ENCODE peak calls at places on chromosomes 11 and 22, in eight cellular contexts. One of them, this sample, is unnamed.

GRCh38 chr11:78350101-78350645 is 67.4 kb downstream of the GAB2 start:
- DNase-seq in Panc1: no peak
- DNase-seq in fibroblast of pulmonary artery: peak
- DNase-seq in testis: no peak
- DNase-seq in cardiac muscle cell: no peak
- DNase-seq in mammary epithelial cell: no peak
- DNase-seq in vagina: no peak
- DNase-seq in AG09309: no peak
- DNase-seq in this sample: no peak

GRCh38 chr22:22185217-22185616 is 59.4 kb upstream of the VPREB1 start:
- DNase-seq in Panc1: no peak
- DNase-seq in fibroblast of pulmonary artery: no peak
- DNase-seq in vagina: peak
- DNase-seq in AG09309: no peak
- DNase-seq in testis: no peak
- DNase-seq in mammary epithelial cell: no peak
- DNase-seq in cardiac muscle cell: no peak
- DNase-seq in this sample: no peak

GRCh38 chr11:14819596-14819995 is 72.4 kb downstream of the CYP2R1 start:
- DNase-seq in vagina: no peak
- DNase-seq in Panc1: no peak
- DNase-seq in mammary epithelial cell: peak
- DNase-seq in AG09309: no peak
- DNase-seq in cardiac muscle cell: no peak
- DNase-seq in fibroblast of pulmonary artery: no peak
- DNase-seq in testis: no peak
- DNase-seq in this sample: peak

GRCh38 chr22:40101417-40102101 is 76.2 kb upstream of the TNRC6B start:
- DNase-seq in testis: no peak
- DNase-seq in Panc1: no peak
- DNase-seq in fibroblast of pulmonary artery: no peak
- DNase-seq in AG09309: no peak
- DNase-seq in cardiac muscle cell: no peak
- DNase-seq in mammary epithelial cell: no peak
- DNase-seq in vagina: no peak
- DNase-seq in this sample: no peak

GRCh38 chr22:38566726-38567504 is 3.1 kb downstream of the DMC1 start:
- DNase-seq in vagina: no peak
- DNase-seq in Panc1: no peak
- DNase-seq in cardiac muscle cell: no peak
- DNase-seq in mammary epithelial cell: no peak
- DNase-seq in fibroblast of pulmonary artery: no peak
- DNase-seq in testis: no peak
- DNase-seq in AG09309: no peak
- DNase-seq in this sample: no peak

GRCh38 chr11:23923357-23923756 is 573.5 kb upstream of the LUZP2 start:
- DNase-seq in cardiac muscle cell: no peak
- DNase-seq in Panc1: no peak
- DNase-seq in AG09309: no peak
- DNase-seq in mammary epithelial cell: no peak
- DNase-seq in vagina: no peak
- DNase-seq in fibroblast of pulmonary artery: no peak
- DNase-seq in testis: no peak
- DNase-seq in this sample: no peak

GRCh38 chr11:63868399-63869064 is 29.6 kb downstream of the MARK2 start:
- DNase-seq in Panc1: no peak
- DNase-seq in vagina: no peak
- DNase-seq in testis: no peak
- DNase-seq in cardiac muscle cell: no peak
- DNase-seq in fibroblast of pulmonary artery: no peak
- DNase-seq in AG09309: no peak
- DNase-seq in mammary epithelial cell: no peak
- DNase-seq in this sample: no peak

GRCh38 chr11:74543991-74544390 is 48.4 kb upstream of the POLD3 start:
- DNase-seq in cardiac muscle cell: no peak
- DNase-seq in fibroblast of pulmonary artery: no peak
- DNase-seq in Panc1: no peak
- DNase-seq in AG09309: no peak
- DNase-seq in mammary epithelial cell: peak
- DNase-seq in vagina: no peak
- DNase-seq in testis: no peak
- DNase-seq in this sample: peak

GRCh38 chr11:127340438-127340837 is 339.9 kb upstream of the KIRREL3 start:
- DNase-seq in fibroblast of pulmonary artery: no peak
- DNase-seq in Panc1: no peak
- DNase-seq in vagina: no peak
- DNase-seq in AG09309: no peak
- DNase-seq in mammary epithelial cell: no peak
- DNase-seq in testis: no peak
- DNase-seq in cardiac muscle cell: no peak
- DNase-seq in this sample: no peak

GRCh38 chr22:39705386-39705785 is 134.8 kb downstream of the CACNA1I start:
- DNase-seq in AG09309: no peak
- DNase-seq in Panc1: no peak
- DNase-seq in vagina: no peak
- DNase-seq in fibroblast of pulmonary artery: no peak
- DNase-seq in cardiac muscle cell: no peak
- DNase-seq in mammary epithelial cell: no peak
- DNase-seq in testis: no peak
- DNase-seq in this sample: no peak

GRCh38 chr22:45775569-45776312 is 104.1 kb downstream of the ATXN10 start:
- DNase-seq in cardiac muscle cell: no peak
- DNase-seq in testis: no peak
- DNase-seq in Panc1: no peak
- DNase-seq in vagina: no peak
- DNase-seq in mammary epithelial cell: no peak
- DNase-seq in fibroblast of pulmonary artery: no peak
- DNase-seq in AG09309: no peak
- DNase-seq in this sample: no peak

GRCh38 chr22:48333323-48333763 is 1494.3 kb downstream of the BRD1 start:
- DNase-seq in vagina: no peak
- DNase-seq in cardiac muscle cell: no peak
- DNase-seq in fibroblast of pulmonary artery: no peak
- DNase-seq in AG09309: no peak
- DNase-seq in mammary epithelial cell: no peak
- DNase-seq in Panc1: no peak
- DNase-seq in testis: no peak
- DNase-seq in this sample: no peak

GRCh38 chr11:645536-645935 is 8.5 kb downstream of the DRD4 start:
- DNase-seq in AG09309: no peak
- DNase-seq in mammary epithelial cell: no peak
- DNase-seq in vagina: no peak
- DNase-seq in fibroblast of pulmonary artery: no peak
- DNase-seq in Panc1: no peak
- DNase-seq in testis: no peak
- DNase-seq in cardiac muscle cell: no peak
- DNase-seq in this sample: no peak

GRCh38 chr22:44080936-44081853 is 57.1 kb downstream of the PARVB start:
- DNase-seq in testis: peak
- DNase-seq in Panc1: peak
- DNase-seq in AG09309: peak
- DNase-seq in mammary epithelial cell: peak
- DNase-seq in cardiac muscle cell: peak
- DNase-seq in vagina: no peak
- DNase-seq in fibroblast of pulmonary artery: peak
- DNase-seq in this sample: peak
- TF ChIP-seq CTCF in testis: peak
- TF ChIP-seq CTCF in Panc1: peak
- TF ChIP-seq CTCF in AG09309: peak
- TF ChIP-seq CTCF in mammary epithelial cell: peak
- TF ChIP-seq CTCF in cardiac muscle cell: peak
- TF ChIP-seq CTCF in vagina: peak
- TF ChIP-seq CTCF in fibroblast of pulmonary artery: peak
- TF ChIP-seq CTCF in this sample: peak

GRCh38 chr11:115267228-115267627 is 237.0 kb downstream of the CADM1 start:
- DNase-seq in vagina: no peak
- DNase-seq in AG09309: no peak
- DNase-seq in cardiac muscle cell: peak
- DNase-seq in Panc1: no peak
- DNase-seq in testis: no peak
- DNase-seq in mammary epithelial cell: no peak
- DNase-seq in fibroblast of pulmonary artery: no peak
- DNase-seq in this sample: no peak

GRCh38 chr11:115272925-115273324 is 231.3 kb downstream of the CADM1 start:
- DNase-seq in Panc1: no peak
- DNase-seq in AG09309: no peak
- DNase-seq in fibroblast of pulmonary artery: no peak
- DNase-seq in vagina: no peak
- DNase-seq in cardiac muscle cell: peak
- DNase-seq in mammary epithelial cell: no peak
- DNase-seq in testis: no peak
- DNase-seq in this sample: no peak

GRCh38 chr11:115267871-115268270 is 236.3 kb downstream of the CADM1 start:
- DNase-seq in cardiac muscle cell: no peak
- DNase-seq in testis: no peak
- DNase-seq in Panc1: no peak
- DNase-seq in vagina: no peak
- DNase-seq in AG09309: no peak
- DNase-seq in mammary epithelial cell: no peak
- DNase-seq in fibroblast of pulmonary artery: no peak
- DNase-seq in this sample: no peak

GRCh38 chr11:115266066-115266465 is 238.1 kb downstream of the CADM1 start:
- DNase-seq in fibroblast of pulmonary artery: no peak
- DNase-seq in vagina: no peak
- DNase-seq in cardiac muscle cell: no peak
- DNase-seq in testis: no peak
- DNase-seq in mammary epithelial cell: peak
- DNase-seq in AG09309: no peak
- DNase-seq in Panc1: no peak
- DNase-seq in this sample: peak

GRCh38 chr11:115269193-115269592 is 235.0 kb downstream of the CADM1 start:
- DNase-seq in cardiac muscle cell: no peak
- DNase-seq in fibroblast of pulmonary artery: no peak
- DNase-seq in testis: no peak
- DNase-seq in AG09309: no peak
- DNase-seq in mammary epithelial cell: no peak
- DNase-seq in vagina: no peak
- DNase-seq in Panc1: no peak
- DNase-seq in this sample: no peak
- H3K4me3 ChIP-seq in cardiac muscle cell: no peak
- H3K4me3 ChIP-seq in fibroblast of pulmonary artery: no peak
- H3K4me3 ChIP-seq in testis: no peak
- H3K4me3 ChIP-seq in AG09309: no peak
- H3K4me3 ChIP-seq in mammary epithelial cell: no peak
- H3K4me3 ChIP-seq in vagina: no peak
- H3K4me3 ChIP-seq in Panc1: no peak
- H3K4me3 ChIP-seq in this sample: no peak

DNA sequence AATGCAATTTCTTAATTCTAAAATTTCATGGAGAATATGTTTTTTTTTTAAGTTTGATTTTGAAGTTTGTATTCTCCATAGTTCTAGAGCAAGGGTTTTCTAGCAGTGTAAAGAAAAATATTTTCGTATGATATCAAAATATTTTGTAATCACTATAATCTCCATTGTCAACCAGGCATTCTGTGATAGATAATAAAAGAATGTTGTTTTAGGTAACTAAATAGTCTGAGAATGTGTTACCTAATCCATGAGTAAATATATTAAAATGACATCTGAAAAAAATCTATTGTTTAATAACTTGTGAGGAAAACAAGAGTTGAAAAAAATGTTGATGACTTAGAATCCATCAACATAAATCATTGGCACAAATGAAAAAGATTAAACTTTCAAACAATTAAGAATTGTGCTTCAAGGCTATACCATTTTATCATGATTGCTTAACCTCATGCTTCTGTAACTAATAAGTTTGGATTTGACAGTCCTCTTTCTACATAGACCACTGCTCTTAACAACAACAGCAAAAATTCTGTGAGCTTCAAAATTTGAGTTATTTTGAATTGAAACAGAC is 2211.8 kb downstream of the LRRC4C start:
- DNase-seq in AG09309: no peak
- DNase-seq in vagina: no peak
- DNase-seq in fibroblast of pulmonary artery: no peak
- DNase-seq in testis: no peak
- DNase-seq in mammary epithelial cell: peak
- DNase-seq in Panc1: no peak
- DNase-seq in cardiac muscle cell: no peak
- DNase-seq in this sample: peak
- TF ChIP-seq CTCF in AG09309: no peak
- TF ChIP-seq CTCF in vagina: no peak
- TF ChIP-seq CTCF in fibroblast of pulmonary artery: no peak
- TF ChIP-seq CTCF in testis: no peak
- TF ChIP-seq CTCF in mammary epithelial cell: no peak
- TF ChIP-seq CTCF in Panc1: no peak
- TF ChIP-seq CTCF in cardiac muscle cell: no peak
- TF ChIP-seq CTCF in this sample: no peak

GRCh38 chr11:71373791-71374454 is 74.3 kb downstream of the DHCR7 start:
- DNase-seq in vagina: no peak
- DNase-seq in mammary epithelial cell: no peak
- DNase-seq in AG09309: no peak
- DNase-seq in testis: no peak
- DNase-seq in cardiac muscle cell: no peak
- DNase-seq in Panc1: no peak
- DNase-seq in fibroblast of pulmonary artery: no peak
- DNase-seq in this sample: no peak
- H3K4me3 ChIP-seq in vagina: no peak
- H3K4me3 ChIP-seq in mammary epithelial cell: no peak
- H3K4me3 ChIP-seq in AG09309: no peak
- H3K4me3 ChIP-seq in testis: no peak
- H3K4me3 ChIP-seq in cardiac muscle cell: no peak
- H3K4me3 ChIP-seq in Panc1: no peak
- H3K4me3 ChIP-seq in fibroblast of pulmonary artery: no peak
- H3K4me3 ChIP-seq in this sample: no peak

DNA sequence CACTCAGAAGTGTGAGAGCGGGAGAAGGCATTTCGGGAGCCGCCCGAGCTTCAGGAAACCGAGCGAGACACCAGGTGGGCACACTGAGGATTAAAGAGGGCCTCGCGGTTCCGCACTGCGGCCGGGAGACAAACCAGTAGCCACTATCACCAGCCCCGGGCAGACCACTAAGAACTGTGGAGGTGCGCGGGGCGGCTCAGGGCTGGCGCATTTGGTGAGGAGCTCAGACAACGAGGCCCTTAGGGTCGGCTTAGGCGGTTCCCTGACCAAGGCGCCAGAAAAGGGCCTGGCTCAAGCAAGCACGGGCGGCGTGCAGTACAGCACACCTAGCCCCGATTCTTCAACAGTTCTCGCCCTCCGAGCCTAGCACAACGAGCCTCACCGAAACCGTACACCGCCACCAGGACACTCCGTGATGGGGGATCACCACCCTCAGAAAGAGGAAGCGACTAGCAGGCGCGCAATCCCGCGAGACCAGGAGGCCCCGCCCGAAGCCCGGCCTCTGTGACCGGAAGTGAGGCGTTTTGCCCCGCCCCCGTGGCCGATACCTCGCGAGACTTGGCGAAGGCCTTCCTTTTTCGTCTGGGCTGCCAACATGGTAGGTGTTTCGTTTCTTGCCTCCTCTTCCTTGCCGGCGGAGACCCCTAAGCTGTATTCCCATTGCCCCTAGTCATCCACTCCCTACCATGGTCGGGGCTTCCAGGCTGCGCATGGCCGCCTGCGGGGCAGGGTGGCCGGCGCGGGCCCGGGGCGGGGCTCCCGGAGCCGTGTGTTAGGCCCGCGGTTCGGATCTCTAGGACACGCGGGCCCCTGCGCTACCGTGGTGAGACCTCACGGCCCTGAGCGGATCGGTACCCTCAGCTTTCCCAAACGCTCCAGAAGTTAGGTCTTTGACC is at the start of the genes RPL27A and TRIM66:
- DNase-seq in cardiac muscle cell: peak
- DNase-seq in Panc1: peak
- DNase-seq in testis: peak
- DNase-seq in mammary epithelial cell: peak
- DNase-seq in fibroblast of pulmonary artery: peak
- DNase-seq in AG09309: peak
- DNase-seq in vagina: peak
- DNase-seq in this sample: peak
- TF ChIP-seq CTCF in cardiac muscle cell: no peak
- TF ChIP-seq CTCF in Panc1: no peak
- TF ChIP-seq CTCF in testis: no peak
- TF ChIP-seq CTCF in mammary epithelial cell: no peak
- TF ChIP-seq CTCF in fibroblast of pulmonary artery: peak
- TF ChIP-seq CTCF in AG09309: peak
- TF ChIP-seq CTCF in vagina: no peak
- TF ChIP-seq CTCF in this sample: peak

GRCh38 chr11:36404831-36405230 is 105.2 kb downstream of the TRAF6 start:
- DNase-seq in testis: no peak
- DNase-seq in Panc1: no peak
- DNase-seq in vagina: no peak
- DNase-seq in AG09309: no peak
- DNase-seq in mammary epithelial cell: no peak
- DNase-seq in cardiac muscle cell: no peak
- DNase-seq in fibroblast of pulmonary artery: no peak
- DNase-seq in this sample: no peak
- H3K4me3 ChIP-seq in testis: no peak
- H3K4me3 ChIP-seq in Panc1: no peak
- H3K4me3 ChIP-seq in vagina: no peak
- H3K4me3 ChIP-seq in AG09309: no peak
- H3K4me3 ChIP-seq in mammary epithelial cell: no peak
- H3K4me3 ChIP-seq in cardiac muscle cell: no peak
- H3K4me3 ChIP-seq in fibroblast of pulmonary artery: no peak
- H3K4me3 ChIP-seq in this sample: no peak